ENCODE peak calls at places on chromosomes 11 and 22, in seven cellular contexts. J is MCF 10A, A is RWPE2, S is fibroblast of pulmonary artery, N is NB4, T is mucosa of descending colon, V is dorsolateral prefrontal cortex. I is an unnamed sample.

GRCh38 chr11:132910016-132910760 is 622.1 kb downstream of the OPCML start:
- DNase-seq in V (no peak), S (no peak), N (no peak), A (no peak), J (no peak), T (no peak), I (no peak)

GRCh38 chr11:128848815-128849455 is 18.2 kb downstream of the KCNJ1 start:
- DNase-seq in S (peak; percentile 58), V (no peak), N (peak; percentile 69), J (peak; percentile 41), T (peak; percentile 71), A (no peak), I (no peak)

GRCh38 chr11:48093795-48094642 is 113.7 kb downstream of the PTPRJ start:
- DNase-seq in S (peak; percentile 23), V (no peak), J (no peak), T (peak; percentile 37), A (no peak), N (no peak), I (peak; percentile 56)

GRCh38 chr11:46001427-46002049 is 79.1 kb downstream of the LARGE2 start:
- DNase-seq in V (no peak), J (no peak), S (peak; percentile 64), T (no peak), A (no peak), N (no peak), I (no peak)

GRCh38 chr22:20061481-20061861 is 18.6 kb upstream of the DGCR8 start:
- DNase-seq in A (peak; percentile 94), N (no peak), J (peak; percentile 94), V (peak; percentile 49), T (no peak), S (peak; percentile 56), I (peak; percentile 60)

GRCh38 chr22:26321469-26321913 is 107.6 kb upstream of the ASPHD2 start:
- DNase-seq in A (no peak), J (peak; percentile 64), S (peak; percentile 6), V (peak; percentile 81), N (no peak), T (no peak), I (no peak)

GRCh38 chr22:22657712-22658111 is 13.3 kb downstream of the GGTLC2 start:
- DNase-seq in J (no peak), V (no peak), N (no peak), S (no peak), T (no peak), A (no peak), I (no peak)

GRCh38 chr11:12281571-12282478 is 95.5 kb upstream of the PARVA start:
- DNase-seq in A (no peak), N (peak; percentile 75), S (peak; percentile 88), V (peak; percentile 92), T (peak; percentile 92), J (peak; percentile 83), I (peak; percentile 81)

GRCh38 chr22:36571991-36572390 is 43.0 kb upstream of the EIF3D start:
- DNase-seq in J (no peak), T (no peak), N (no peak), V (no peak), S (no peak), A (no peak), I (no peak)

GRCh38 chr22:39224550-39224949 is 20.2 kb downstream of the PDGFB start:
- DNase-seq in N (no peak), A (no peak), S (no peak), T (no peak), J (no peak), V (no peak), I (no peak)

GRCh38 chr22:31970490-31971444 is 26.4 kb downstream of the YWHAH start:
- DNase-seq in T (peak; percentile 91), J (peak; percentile 88), N (peak; percentile 76), S (peak; percentile 74), A (peak; percentile 84), V (peak; percentile 85), I (peak; percentile 91)

GRCh38 chr22:23696326-23696851 is 5.6 kb downstream of the RGL4 start:
- DNase-seq in N (peak; percentile 92), A (no peak), J (no peak), S (peak; percentile 70), T (peak; percentile 52), V (no peak), I (no peak)

GRCh38 chr11:11532574-11532973 is 89.2 kb downstream of the GALNT18 start:
- DNase-seq in J (no peak), V (no peak), A (no peak), N (no peak), S (no peak), T (no peak), I (no peak)

GRCh38 chr11:82732348-82732733 is 1.3 kb downstream of the FAM181B start:
- DNase-seq in A (no peak), S (no peak), N (no peak), V (no peak), T (no peak), J (no peak), I (no peak)

DNA sequence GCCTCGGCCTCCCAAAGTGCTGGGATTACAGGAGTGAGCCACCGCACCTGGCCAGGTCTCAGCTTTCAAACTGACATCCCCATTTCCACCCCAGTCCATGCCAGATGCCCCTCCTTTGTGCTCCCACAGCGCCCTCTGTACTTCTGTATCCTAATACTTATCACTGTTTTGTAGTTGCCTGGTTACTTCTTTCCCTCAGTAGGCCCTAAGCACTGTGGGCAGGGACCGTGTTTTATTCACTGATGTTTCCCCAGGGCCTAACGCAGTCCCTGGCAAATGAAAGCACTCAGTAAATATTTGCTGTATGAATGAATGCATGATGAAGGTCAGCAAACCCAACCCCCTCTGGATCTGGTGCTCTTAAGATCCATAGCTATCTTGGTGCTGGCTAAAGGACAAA is 2.2 kb upstream of the TRIM3 start:
- DNase-seq in N (peak; percentile 19), T (peak; percentile 23), V (no peak), S (no peak), J (no peak), A (no peak), I (no peak)
- TF ChIP-seq CTCF in N (no peak), T (no peak), V (no peak), S (no peak), J (no peak), A (no peak), I (no peak)

GRCh38 chr11:78044706-78045105 is 19.0 kb upstream of the THRSP start:
- DNase-seq in N (no peak), S (no peak), J (no peak), A (no peak), V (no peak), T (peak; percentile 80), I (no peak)

GRCh38 chr11:78049348-78049747 is 14.3 kb upstream of the THRSP start:
- DNase-seq in T (no peak), V (no peak), J (no peak), A (no peak), N (no peak), S (no peak), I (no peak)

GRCh38 chr11:78048561-78048960 is 15.1 kb upstream of the THRSP start:
- DNase-seq in S (no peak), V (no peak), T (no peak), A (no peak), J (no peak), N (no peak), I (no peak)

GRCh38 chr11:78045851-78046485 is 17.7 kb upstream of the THRSP start:
- DNase-seq in N (peak; percentile 71), V (peak; percentile 78), J (peak; percentile 69), S (peak; percentile 67), T (peak; percentile 90), A (no peak), I (peak; percentile 89)

GRCh38 chr11:78046486-78046854 is 17.2 kb upstream of the THRSP start:
- DNase-seq in S (no peak), N (no peak), V (no peak), T (no peak), A (no peak), J (no peak), I (no peak)
- TF ChIP-seq CTCF in S (no peak), N (no peak), V (peak; percentile 53), T (no peak), A (peak; percentile 82), J (no peak), I (no peak)

GRCh38 chr11:64851831-64852337 is 7.4 kb upstream of the CDC42BPG start:
- DNase-seq in J (no peak), V (no peak), N (no peak), S (no peak), T (peak; percentile 21), A (no peak), I (no peak)

GRCh38 chr11:64850979-64851567 is 6.6 kb upstream of the CDC42BPG start:
- DNase-seq in V (no peak), J (no peak), A (no peak), T (peak; percentile 42), S (no peak), N (peak; percentile 64), I (no peak)

GRCh38 chr11:64848779-64849599 is 4.5 kb upstream of the CDC42BPG start:
- DNase-seq in N (peak; percentile 42), S (no peak), V (no peak), T (peak; percentile 91), A (no peak), J (no peak), I (peak; percentile 92)

GRCh38 chr11:64848214-64848778 is 3.8 kb upstream of the CDC42BPG start:
- DNase-seq in N (no peak), A (no peak), J (no peak), T (peak; percentile 23), V (no peak), S (no peak), I (no peak)

DNA sequence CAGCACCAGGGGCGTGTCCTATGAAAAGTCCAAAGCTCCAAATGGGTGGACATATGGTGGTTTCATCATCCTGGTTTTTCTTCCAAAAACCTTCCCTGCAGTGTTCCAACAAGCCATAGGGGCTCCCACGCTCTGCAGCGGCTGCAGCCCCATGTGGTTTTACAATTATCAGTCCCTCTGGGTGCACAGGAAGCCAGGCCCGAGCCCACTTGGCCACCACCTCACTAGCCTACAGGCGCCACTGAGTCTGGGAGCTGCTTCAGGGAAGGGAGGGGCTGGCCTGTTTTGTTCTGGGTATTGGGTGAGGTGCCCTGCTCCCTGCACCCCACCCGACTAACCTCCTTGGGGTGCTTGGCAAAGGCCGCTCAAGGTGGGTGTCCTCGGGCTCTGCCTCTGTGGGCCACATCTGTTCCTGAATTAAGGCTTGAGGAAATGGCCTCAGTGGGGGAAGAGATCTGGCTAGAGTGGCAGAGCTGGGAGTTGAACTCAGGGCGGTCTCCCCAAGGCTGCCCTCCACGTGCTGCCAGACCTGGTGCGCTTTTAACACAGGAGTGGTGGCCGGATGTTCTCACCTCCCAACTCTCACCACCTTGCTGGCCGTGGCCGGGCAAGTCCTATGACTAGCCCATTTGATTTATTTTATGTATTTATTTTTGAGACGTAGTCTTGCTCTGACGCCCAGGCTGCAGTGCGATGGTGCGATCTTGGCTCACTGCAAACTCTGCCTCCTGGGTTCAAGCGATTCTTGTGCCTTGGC is 5.3 kb upstream of the CDC42BPG start:
- DNase-seq in S (peak; percentile 51), J (no peak), T (no peak), N (no peak), V (no peak), A (no peak), I (no peak)
- TF ChIP-seq CTCF in S (peak; percentile 28), J (no peak), T (no peak), N (no peak), V (no peak), A (no peak), I (peak; percentile 11)

GRCh38 chr11:15159085-15159484 is 44.4 kb downstream of the INSC start:
- DNase-seq in A (no peak), T (peak; percentile 23), N (peak; percentile 16), J (peak; percentile 62), V (no peak), S (peak; percentile 51), I (no peak)
- TF ChIP-seq CTCF in A (peak; percentile 65), T (no peak), N (peak; percentile 36), J (peak; percentile 79), V (no peak), S (peak; percentile 69), I (peak; percentile 35)